ENCODE peak calls at places on chromosomes 1 and 21, in seven cellular contexts. D, Z, N, Y, F, J and R are unnamed samples. For H3K4me1 and H3K36me3, the result is how much of the 10 kb centered on the place peaks cover.

GRCh38 chr1:154488942-154489341 is 13.1 kb upstream of the TDRD10 start:
- DNase-seq in D (no peak), Z (no peak), N (no peak), Y (no peak), F (no peak), J (no peak), R (no peak)

GRCh38 chr1:26360807-26361604 is 7.1 kb upstream of the CRYBG2 start:
- DNase-seq in D (no peak), Z (no peak), N (no peak), Y (peak), F (no peak), J (no peak), R (no peak)

GRCh38 chr1:72891976-72892375 is 609.6 kb upstream of the NEGR1 start:
- DNase-seq in D (no peak), Z (no peak), N (no peak), Y (no peak), F (no peak), J (no peak), R (no peak)

GRCh38 chr1:233394860-233395717 is 67.6 kb downstream of the MAP3K21 start:
- DNase-seq in D (peak), Z (no peak), N (peak), Y (peak), F (peak), J (no peak), R (no peak)

GRCh38 chr1:56146449-56146848 is 432.9 kb downstream of the PLPP3 start:
- DNase-seq in D (peak), Z (peak), N (no peak), Y (peak), F (no peak), J (no peak), R (no peak)

GRCh38 chr1:41789616-41790330 is 128.9 kb downstream of the HIVEP3 start:
- DNase-seq in D (no peak), Z (no peak), N (no peak), Y (no peak), F (no peak), J (no peak), R (no peak)

GRCh38 chr1:23424171-23424959 is at the start of gene TCEA3:
- DNase-seq in D (peak), Z (peak), N (no peak), Y (peak), F (no peak), J (peak), R (peak)

GRCh38 chr1:116880952-116881351 is 28.8 kb upstream of the PTGFRN start:
- DNase-seq in D (no peak), Z (peak), N (no peak), Y (no peak), F (no peak), J (no peak), R (no peak)

GRCh38 chr1:203672354-203672753 is 45.7 kb downstream of the ATP2B4 start:
- DNase-seq in D (peak), Z (peak), N (no peak), Y (no peak), F (no peak), J (no peak), R (no peak)

GRCh38 chr1:232260861-232261260 is 369.1 kb downstream of the SIPA1L2 start:
- DNase-seq in D (no peak), Z (no peak), N (no peak), Y (no peak), F (no peak), J (no peak), R (no peak)

GRCh38 chr1:206098242-206098919 is 18.8 kb downstream of the AVPR1B start:
- DNase-seq in D (no peak), Z (no peak), N (no peak), Y (no peak), F (no peak), J (no peak), R (no peak)

GRCh38 chr1:71638081-71638766 is 557.4 kb upstream of the ZRANB2 start:
- DNase-seq in D (no peak), Z (no peak), N (no peak), Y (no peak), F (no peak), J (no peak), R (no peak)

GRCh38 chr1:244876228-244876910 is 12.0 kb upstream of the HNRNPU start:
- DNase-seq in D (no peak), Z (no peak), N (no peak), Y (peak), F (no peak), J (no peak), R (no peak)

GRCh38 chr21:46080171-46081021 is 17.5 kb upstream of the COL6A2 start:
- DNase-seq in D (no peak), Z (peak), N (no peak), Y (peak), F (no peak), J (no peak), R (no peak)

GRCh38 chr1:6249732-6250689 is 6.0 kb downstream of the HES3 start:
- DNase-seq in D (no peak), Z (no peak), N (no peak), Y (peak), F (no peak), J (no peak), R (no peak)

GRCh38 chr21:34726627-34727337 is 58.0 kb downstream of the CLIC6 start:
- DNase-seq in D (no peak), Z (no peak), N (no peak), Y (no peak), F (peak), J (no peak), R (no peak)

GRCh38 chr21:29730281-29730680 is 209.5 kb downstream of the GRIK1 start:
- DNase-seq in D (no peak), Z (no peak), N (no peak), Y (no peak), F (no peak), J (no peak), R (no peak)

GRCh38 chr1:225523214-225523613 is 95.4 kb upstream of the LBR start:
- DNase-seq in D (no peak), Z (no peak), N (no peak), Y (peak), F (no peak), J (no peak), R (no peak)

GRCh38 chr1:225519166-225519863 is 91.5 kb upstream of the LBR start:
- DNase-seq in D (no peak), Z (no peak), N (no peak), Y (no peak), F (no peak), J (no peak), R (no peak)

GRCh38 chr1:225517697-225518096 is 89.9 kb upstream of the LBR start:
- DNase-seq in D (no peak), Z (no peak), N (no peak), Y (no peak), F (no peak), J (no peak), R (no peak)

GRCh38 chr1:225517221-225517620 is 89.4 kb upstream of the LBR start:
- DNase-seq in D (no peak), Z (no peak), N (no peak), Y (no peak), F (no peak), J (no peak), R (no peak)

GRCh38 chr1:225520587-225521227 is 92.9 kb upstream of the LBR start:
- DNase-seq in D (no peak), Z (no peak), N (no peak), Y (no peak), F (no peak), J (no peak), R (no peak)
- H3K4me1 ChIP-seq in D (under half), Z (under half), N (under half), Y (under half), F (under half), J (under half), R (under half)

DNA sequence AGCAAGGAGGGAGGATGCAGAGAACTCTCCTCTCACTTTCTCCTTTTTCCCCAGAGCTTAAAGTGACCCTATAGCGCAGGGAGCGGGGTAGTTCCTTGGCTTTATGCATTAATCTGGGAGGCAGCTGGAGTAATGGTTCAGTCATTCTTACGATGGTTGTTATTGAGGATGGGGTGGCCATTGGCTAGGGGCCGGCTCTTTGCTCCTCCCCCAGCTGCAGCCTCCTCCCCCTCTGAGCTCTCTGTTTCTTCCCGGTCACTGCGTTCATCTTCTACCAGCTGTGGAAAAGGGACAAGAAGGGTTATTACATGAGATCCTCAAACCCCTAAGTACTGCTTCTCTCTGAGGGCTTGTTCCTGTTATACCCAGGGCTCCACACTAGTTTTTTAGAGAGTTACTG is 8.6 kb downstream of the CERS2 start:
- DNase-seq in D (no peak), Z (no peak), N (no peak), Y (no peak), F (no peak), J (no peak), R (no peak)
- H3K36me3 ChIP-seq in D (half or more), Z (under half), N (half or more), Y (half or more), F (half or more), J (half or more), R (half or more)

GRCh38 chr1:161266096-161266679 is 7.6 kb downstream of the PCP4L1 start:
- DNase-seq in D (no peak), Z (no peak), N (no peak), Y (peak), F (no peak), J (no peak), R (no peak)
- H3K27ac ChIP-seq in D (no peak), Z (no peak), N (no peak), Y (no peak), F (no peak), J (no peak), R (no peak)

GRCh38 chr1:181103404-181103803 is 14.9 kb downstream of the IER5 start:
- DNase-seq in D (no peak), Z (no peak), N (no peak), Y (no peak), F (no peak), J (no peak), R (no peak)
- H3K4me1 ChIP-seq in D (under half), Z (under half), N (under half), Y (half or more), F (under half), J (under half), R (under half)

GRCh38 chr1:88979054-88979748 is 13.2 kb downstream of the KYAT3 start:
- DNase-seq in D (no peak), Z (no peak), N (no peak), Y (peak), F (no peak), J (no peak), R (no peak)

GRCh38 chr1:88979749-88980116 is 12.7 kb downstream of the KYAT3 start:
- DNase-seq in D (no peak), Z (no peak), N (no peak), Y (no peak), F (no peak), J (no peak), R (no peak)

GRCh38 chr1:88982055-88982454 is 10.4 kb downstream of the KYAT3 start:
- DNase-seq in D (no peak), Z (no peak), N (no peak), Y (peak), F (peak), J (no peak), R (no peak)

GRCh38 chr1:88983791-88984552 is 8.5 kb downstream of the KYAT3 start:
- DNase-seq in D (no peak), Z (no peak), N (peak), Y (no peak), F (peak), J (peak), R (no peak)

GRCh38 chr1:88980918-88981317 is 11.5 kb downstream of the KYAT3 start:
- DNase-seq in D (no peak), Z (no peak), N (no peak), Y (no peak), F (no peak), J (no peak), R (no peak)
- H3K36me3 ChIP-seq in D (under half), Z (under half), N (under half), Y (under half), F (under half), J (under half), R (under half)